ENCODE peak calls at places on chromosomes 4 and X, in ten cellular contexts. One of them, this sample, is unnamed.

GRCh38 chr4:14771504-14772175 is 230.6 kb upstream of the CPEB2 start:
- DNase-seq in HCT116: no peak
- DNase-seq in testis: no peak
- DNase-seq in spleen: no peak
- DNase-seq in stomach: no peak
- DNase-seq in body of pancreas: no peak
- DNase-seq in IMR-90: no peak
- DNase-seq in tibial nerve: no peak
- DNase-seq in suprapubic skin: no peak
- DNase-seq in ovary: no peak
- DNase-seq in this sample: no peak

GRCh38 chr4:55297346-55297745 is 48.7 kb upstream of the SRD5A3 start:
- DNase-seq in tibial nerve: no peak
- DNase-seq in testis: no peak
- DNase-seq in IMR-90: peak
- DNase-seq in spleen: no peak
- DNase-seq in body of pancreas: no peak
- DNase-seq in suprapubic skin: no peak
- DNase-seq in HCT116: no peak
- DNase-seq in ovary: no peak
- DNase-seq in stomach: peak
- DNase-seq in this sample: no peak

GRCh38 chrX:40273356-40274050 is 175.7 kb upstream of the BCOR start:
- DNase-seq in ovary: no peak
- DNase-seq in suprapubic skin: no peak
- DNase-seq in HCT116: no peak
- DNase-seq in tibial nerve: no peak
- DNase-seq in testis: no peak
- DNase-seq in spleen: peak
- DNase-seq in IMR-90: peak
- DNase-seq in body of pancreas: no peak
- DNase-seq in stomach: no peak
- DNase-seq in this sample: no peak

GRCh38 chrX:38347136-38347535 is 5.3 kb upstream of the OTC start:
- DNase-seq in suprapubic skin: no peak
- DNase-seq in testis: no peak
- DNase-seq in IMR-90: peak
- DNase-seq in stomach: no peak
- DNase-seq in ovary: no peak
- DNase-seq in spleen: no peak
- DNase-seq in tibial nerve: no peak
- DNase-seq in body of pancreas: no peak
- DNase-seq in HCT116: no peak
- DNase-seq in this sample: no peak

GRCh38 chr4:40621592-40622512 is 7.8 kb downstream of the RBM47 start:
- DNase-seq in tibial nerve: peak
- DNase-seq in stomach: peak
- DNase-seq in suprapubic skin: peak
- DNase-seq in ovary: peak
- DNase-seq in testis: peak
- DNase-seq in HCT116: peak
- DNase-seq in spleen: peak
- DNase-seq in IMR-90: peak
- DNase-seq in body of pancreas: peak
- DNase-seq in this sample: peak

GRCh38 chr4:153785830-153786721 is 2.8 kb downstream of the SFRP2 start:
- DNase-seq in tibial nerve: no peak
- DNase-seq in testis: no peak
- DNase-seq in ovary: no peak
- DNase-seq in HCT116: peak
- DNase-seq in IMR-90: peak
- DNase-seq in spleen: no peak
- DNase-seq in suprapubic skin: no peak
- DNase-seq in body of pancreas: no peak
- DNase-seq in stomach: no peak
- DNase-seq in this sample: peak

GRCh38 chr4:140648716-140649115 is 80.0 kb upstream of the UCP1 start:
- DNase-seq in body of pancreas: no peak
- DNase-seq in IMR-90: peak
- DNase-seq in testis: no peak
- DNase-seq in HCT116: no peak
- DNase-seq in tibial nerve: no peak
- DNase-seq in suprapubic skin: no peak
- DNase-seq in spleen: no peak
- DNase-seq in ovary: no peak
- DNase-seq in stomach: no peak
- DNase-seq in this sample: no peak

GRCh38 chr4:5615496-5616075 is 92.8 kb downstream of the EVC2 start:
- DNase-seq in suprapubic skin: no peak
- DNase-seq in testis: no peak
- DNase-seq in stomach: no peak
- DNase-seq in body of pancreas: no peak
- DNase-seq in ovary: no peak
- DNase-seq in IMR-90: no peak
- DNase-seq in spleen: no peak
- DNase-seq in tibial nerve: no peak
- DNase-seq in HCT116: no peak
- DNase-seq in this sample: no peak

GRCh38 chr4:7068279-7068842 is 497 bp upstream of the GRPEL1 start:
- DNase-seq in tibial nerve: no peak
- DNase-seq in spleen: no peak
- DNase-seq in ovary: no peak
- DNase-seq in body of pancreas: no peak
- DNase-seq in HCT116: no peak
- DNase-seq in IMR-90: no peak
- DNase-seq in testis: no peak
- DNase-seq in stomach: no peak
- DNase-seq in suprapubic skin: peak
- DNase-seq in this sample: no peak

GRCh38 chr4:7067147-7067522 is 729 bp downstream of the GRPEL1 start:
- DNase-seq in spleen: peak
- DNase-seq in suprapubic skin: peak
- DNase-seq in tibial nerve: no peak
- DNase-seq in body of pancreas: no peak
- DNase-seq in ovary: no peak
- DNase-seq in IMR-90: no peak
- DNase-seq in testis: no peak
- DNase-seq in HCT116: no peak
- DNase-seq in stomach: peak
- DNase-seq in this sample: no peak

GRCh38 chr4:7066493-7066892 is 1.4 kb downstream of the GRPEL1 start:
- DNase-seq in tibial nerve: no peak
- DNase-seq in body of pancreas: no peak
- DNase-seq in spleen: no peak
- DNase-seq in ovary: peak
- DNase-seq in testis: no peak
- DNase-seq in stomach: no peak
- DNase-seq in IMR-90: no peak
- DNase-seq in suprapubic skin: no peak
- DNase-seq in HCT116: no peak
- DNase-seq in this sample: no peak

GRCh38 chr4:7068883-7069282 is 1.0 kb upstream of the GRPEL1 start:
- DNase-seq in ovary: peak
- DNase-seq in body of pancreas: no peak
- DNase-seq in suprapubic skin: no peak
- DNase-seq in HCT116: no peak
- DNase-seq in tibial nerve: no peak
- DNase-seq in spleen: peak
- DNase-seq in IMR-90: no peak
- DNase-seq in stomach: no peak
- DNase-seq in testis: no peak
- DNase-seq in this sample: no peak

DNA sequence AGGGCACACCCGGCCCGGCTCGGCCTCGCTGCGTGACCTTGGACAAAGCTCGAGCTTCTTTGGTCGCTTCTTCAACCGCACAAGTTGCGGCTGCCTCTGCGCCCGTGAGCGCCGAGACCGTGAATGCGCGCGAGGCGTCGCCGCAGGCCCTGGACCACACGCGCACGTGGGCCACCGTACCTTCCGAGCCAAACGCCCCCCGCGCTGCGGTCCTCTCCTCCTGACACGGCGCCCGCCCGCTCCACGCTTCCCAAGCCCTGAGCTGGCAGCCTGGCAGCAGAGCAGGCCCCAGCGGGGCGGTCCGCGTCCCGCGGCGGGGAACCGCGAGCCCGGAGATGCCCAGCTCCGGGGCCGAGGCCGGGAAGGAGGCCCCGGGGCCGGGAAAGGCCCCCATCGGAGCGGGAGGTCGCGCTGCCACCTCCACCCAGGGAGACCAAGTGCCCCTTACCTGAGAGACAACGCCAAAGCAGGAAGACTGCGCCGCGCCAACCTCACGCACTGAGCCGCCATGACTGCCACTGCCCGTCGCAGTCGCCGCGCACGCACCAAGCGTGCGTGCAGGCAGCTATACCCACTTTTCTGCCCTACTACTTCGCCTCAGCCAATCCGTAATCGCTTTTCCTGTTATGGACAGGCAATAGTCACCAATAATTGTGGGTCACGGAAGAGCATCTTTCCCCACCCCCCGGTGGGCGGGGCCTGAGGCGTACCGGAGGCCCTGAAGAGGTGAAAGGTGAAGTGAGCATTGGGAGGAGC is at the start of gene GRPEL1:
- DNase-seq in HCT116: peak
- DNase-seq in testis: peak
- DNase-seq in body of pancreas: peak
- DNase-seq in spleen: peak
- DNase-seq in tibial nerve: peak
- DNase-seq in suprapubic skin: peak
- DNase-seq in ovary: peak
- DNase-seq in IMR-90: peak
- DNase-seq in stomach: peak
- DNase-seq in this sample: peak
- TF ChIP-seq POLR2A in HCT116: peak
- TF ChIP-seq POLR2A in testis: peak
- TF ChIP-seq POLR2A in body of pancreas: peak
- TF ChIP-seq POLR2A in spleen: peak
- TF ChIP-seq POLR2A in tibial nerve: peak
- TF ChIP-seq POLR2A in suprapubic skin: peak
- TF ChIP-seq POLR2A in ovary: peak
- TF ChIP-seq POLR2A in IMR-90: peak
- TF ChIP-seq POLR2A in stomach: no peak
- TF ChIP-seq POLR2A in this sample: peak

DNA sequence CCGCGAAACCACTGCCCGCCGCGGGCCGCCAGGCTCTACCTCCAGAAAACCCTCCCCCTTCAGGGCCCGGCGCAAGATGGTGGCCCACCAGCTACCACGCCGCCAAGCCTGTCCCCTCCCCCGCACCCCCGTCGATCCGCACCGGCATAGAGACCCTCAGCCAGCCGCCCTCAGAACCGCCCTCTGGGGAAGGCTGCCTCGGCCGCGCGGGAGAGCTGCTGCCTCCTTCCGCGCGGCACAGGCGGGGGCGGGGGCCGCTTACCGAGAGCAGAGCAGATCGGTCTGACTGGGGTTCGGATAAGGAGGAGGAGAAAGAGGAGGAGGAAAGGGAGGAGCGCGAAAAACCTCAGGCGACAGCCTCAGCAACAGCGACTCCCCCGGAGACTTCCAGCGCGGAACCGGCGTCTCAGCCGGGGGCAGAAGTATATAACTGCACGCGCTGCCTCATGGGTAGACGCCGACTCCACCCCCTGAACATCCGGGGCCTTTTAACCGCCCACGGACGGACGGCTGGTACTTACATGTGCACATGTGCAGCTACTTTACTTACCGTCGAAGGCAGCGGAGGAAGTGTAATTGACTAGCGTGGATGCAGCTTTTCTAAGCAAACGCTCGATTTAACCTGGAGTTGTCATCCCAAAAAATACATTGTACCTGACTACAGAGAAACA is at the start of gene ZNF280C:
- DNase-seq in tibial nerve: peak
- DNase-seq in HCT116: peak
- DNase-seq in IMR-90: peak
- DNase-seq in body of pancreas: peak
- DNase-seq in ovary: peak
- DNase-seq in suprapubic skin: peak
- DNase-seq in stomach: peak
- DNase-seq in testis: peak
- DNase-seq in spleen: peak
- DNase-seq in this sample: peak
- TF ChIP-seq POLR2A in tibial nerve: peak
- TF ChIP-seq POLR2A in HCT116: peak
- TF ChIP-seq POLR2A in IMR-90: peak
- TF ChIP-seq POLR2A in body of pancreas: peak
- TF ChIP-seq POLR2A in ovary: peak
- TF ChIP-seq POLR2A in suprapubic skin: peak
- TF ChIP-seq POLR2A in stomach: no peak
- TF ChIP-seq POLR2A in testis: no peak
- TF ChIP-seq POLR2A in spleen: no peak
- TF ChIP-seq POLR2A in this sample: peak

DNA sequence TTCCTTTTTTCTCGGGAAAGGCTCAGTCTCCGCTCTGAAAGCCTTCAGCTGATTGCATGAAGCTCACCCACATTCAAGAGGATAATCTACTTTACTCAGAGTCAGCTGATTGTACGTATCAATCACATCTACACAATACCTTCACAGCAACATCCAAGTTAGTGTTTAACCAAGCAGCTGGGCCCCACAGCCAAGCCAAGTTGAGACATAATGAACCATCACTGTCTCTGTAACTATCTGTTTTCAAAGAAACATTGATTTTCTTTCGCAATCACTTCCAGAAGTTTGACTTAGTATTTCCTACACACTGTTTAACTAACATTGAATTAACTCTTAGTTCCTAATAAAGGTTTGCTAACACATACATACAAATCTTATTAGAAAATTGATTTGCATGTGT is 40.3 kb downstream of the RWDD4 start:
- DNase-seq in tibial nerve: no peak
- DNase-seq in ovary: no peak
- DNase-seq in HCT116: no peak
- DNase-seq in spleen: no peak
- DNase-seq in testis: peak
- DNase-seq in suprapubic skin: no peak
- DNase-seq in stomach: no peak
- DNase-seq in body of pancreas: peak
- DNase-seq in IMR-90: no peak
- DNase-seq in this sample: no peak
- TF ChIP-seq POLR2A in tibial nerve: no peak
- TF ChIP-seq POLR2A in ovary: no peak
- TF ChIP-seq POLR2A in HCT116: no peak
- TF ChIP-seq POLR2A in spleen: no peak
- TF ChIP-seq POLR2A in testis: no peak
- TF ChIP-seq POLR2A in suprapubic skin: no peak
- TF ChIP-seq POLR2A in stomach: no peak
- TF ChIP-seq POLR2A in body of pancreas: no peak
- TF ChIP-seq POLR2A in IMR-90: no peak
- TF ChIP-seq POLR2A in this sample: no peak

GRCh38 chrX:118497180-118497814 is 1.7 kb downstream of the DOCK11 start:
- DNase-seq in IMR-90: no peak
- DNase-seq in testis: no peak
- DNase-seq in body of pancreas: no peak
- DNase-seq in stomach: no peak
- DNase-seq in spleen: no peak
- DNase-seq in tibial nerve: no peak
- DNase-seq in HCT116: no peak
- DNase-seq in ovary: no peak
- DNase-seq in suprapubic skin: no peak
- DNase-seq in this sample: no peak

GRCh38 chrX:118493653-118494297 is 1.8 kb upstream of the DOCK11 start:
- DNase-seq in HCT116: no peak
- DNase-seq in tibial nerve: no peak
- DNase-seq in body of pancreas: no peak
- DNase-seq in ovary: no peak
- DNase-seq in spleen: no peak
- DNase-seq in suprapubic skin: no peak
- DNase-seq in IMR-90: no peak
- DNase-seq in stomach: no peak
- DNase-seq in testis: no peak
- DNase-seq in this sample: no peak

GRCh38 chrX:118496763-118497079 is 1.1 kb downstream of the DOCK11 start:
- DNase-seq in spleen: no peak
- DNase-seq in testis: no peak
- DNase-seq in IMR-90: no peak
- DNase-seq in HCT116: no peak
- DNase-seq in ovary: no peak
- DNase-seq in body of pancreas: no peak
- DNase-seq in suprapubic skin: no peak
- DNase-seq in tibial nerve: no peak
- DNase-seq in stomach: no peak
- DNase-seq in this sample: peak

GRCh38 chrX:118495958-118496762 is 545 bp downstream of the DOCK11 start:
- DNase-seq in HCT116: no peak
- DNase-seq in suprapubic skin: peak
- DNase-seq in IMR-90: no peak
- DNase-seq in stomach: peak
- DNase-seq in body of pancreas: peak
- DNase-seq in spleen: peak
- DNase-seq in tibial nerve: no peak
- DNase-seq in ovary: peak
- DNase-seq in testis: peak
- DNase-seq in this sample: peak

DNA sequence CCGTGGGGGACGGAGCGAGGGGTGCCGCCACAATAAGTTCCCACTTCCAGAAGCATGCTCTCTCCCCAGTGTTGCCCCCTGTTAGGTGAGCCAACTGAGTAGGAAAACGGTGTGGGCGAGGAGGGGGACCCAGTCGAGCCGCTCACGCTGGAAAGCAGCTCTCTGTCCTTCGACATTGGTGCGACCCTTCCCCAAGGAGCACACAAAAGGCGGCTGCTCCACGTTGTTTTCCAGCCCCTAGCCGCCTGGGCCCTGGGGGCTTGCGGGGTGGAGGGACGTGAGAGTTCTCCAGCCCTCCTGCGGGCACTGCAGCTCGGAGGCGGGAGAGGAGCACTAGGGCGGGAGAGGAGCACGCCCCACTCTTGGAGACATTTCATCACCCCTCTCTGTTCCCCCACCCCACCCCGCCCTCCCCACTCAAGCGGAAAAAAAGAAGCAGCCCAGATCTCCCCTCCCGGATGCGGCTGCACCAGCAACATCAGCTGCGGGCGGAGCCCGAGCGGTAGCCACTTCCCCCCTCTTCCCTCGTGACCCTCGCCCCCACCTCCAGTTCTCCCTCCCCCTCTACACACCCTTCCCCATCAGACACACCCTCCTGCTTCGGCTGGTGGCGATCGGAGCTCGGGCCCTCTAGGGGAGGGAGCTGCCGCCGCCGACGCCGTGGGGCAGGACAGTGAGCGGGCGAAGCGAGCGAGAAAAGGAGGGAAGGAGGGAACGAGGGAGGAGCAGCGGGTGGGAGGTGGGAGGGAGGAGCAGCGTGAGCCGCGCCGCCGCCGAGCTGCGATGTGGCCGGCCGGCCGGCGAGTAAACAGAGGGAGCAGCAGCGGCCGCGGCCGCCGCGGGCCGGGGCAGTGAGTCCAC is at the start of gene DOCK11:
- DNase-seq in HCT116: no peak
- DNase-seq in spleen: peak
- DNase-seq in IMR-90: peak
- DNase-seq in stomach: peak
- DNase-seq in testis: peak
- DNase-seq in suprapubic skin: peak
- DNase-seq in ovary: peak
- DNase-seq in body of pancreas: peak
- DNase-seq in tibial nerve: peak
- DNase-seq in this sample: peak
- TF ChIP-seq POLR2A in HCT116: no peak
- TF ChIP-seq POLR2A in spleen: no peak
- TF ChIP-seq POLR2A in IMR-90: no peak
- TF ChIP-seq POLR2A in stomach: no peak
- TF ChIP-seq POLR2A in testis: no peak
- TF ChIP-seq POLR2A in suprapubic skin: no peak
- TF ChIP-seq POLR2A in ovary: no peak
- TF ChIP-seq POLR2A in body of pancreas: no peak
- TF ChIP-seq POLR2A in tibial nerve: peak
- TF ChIP-seq POLR2A in this sample: peak